ENCODE peak calls at places on chromosomes 12 and 14, in four cellular contexts. K is left ventricle myocardium inferior, T is IMR-90, Z is testis. M is an unnamed sample. For H3K27me3, the result is how much of the 10 kb centered on the place peaks cover.

GRCh38 chr14:54818201-54819133 is 84.2 kb downstream of the GCH1 start:
- DNase-seq in K (no peak), T (peak), Z (no peak), M (no peak)

GRCh38 chr14:96762650-96763049 is 34.5 kb upstream of the VRK1 start:
- DNase-seq in K (no peak), T (peak), Z (peak), M (no peak)

GRCh38 chr14:78232666-78233065 is 62.5 kb downstream of the NRXN3 start:
- DNase-seq in K (no peak), T (no peak), Z (no peak), M (no peak)

GRCh38 chr12:90013409-90013808 is 304.8 kb upstream of the ATP2B1 start:
- DNase-seq in K (no peak), T (peak), Z (no peak), M (no peak)

GRCh38 chr14:105582639-105583038 is 56.3 kb downstream of the TMEM121 start:
- DNase-seq in K (no peak), T (peak), Z (no peak), M (no peak)

GRCh38 chr14:60807971-60808370 is 73.4 kb downstream of the MNAT1 start:
- DNase-seq in K (no peak), T (peak), Z (no peak), M (no peak)

GRCh38 chr12:128840862-128841468 is 12.3 kb upstream of the GLT1D1 start:
- DNase-seq in K (no peak), T (no peak), Z (no peak), M (no peak)

GRCh38 chr14:79404874-79405273 is 806.4 kb downstream of the DIO2 start:
- DNase-seq in K (no peak), T (peak), Z (no peak), M (no peak)

GRCh38 chr14:46661728-46662127 is 10.1 kb upstream of the RPL10L start:
- DNase-seq in K (no peak), T (no peak), Z (no peak), M (no peak)

GRCh38 chr12:105382771-105383632 is 52.5 kb downstream of the C12orf75 start:
- DNase-seq in K (no peak), T (peak), Z (no peak), M (peak)

GRCh38 chr12:93425736-93426363 is 15.9 kb downstream of the UBE2N start:
- DNase-seq in K (no peak), T (no peak), Z (no peak), M (no peak)

GRCh38 chr12:66203820-66204219 is 14.8 kb downstream of the IRAK3 start:
- DNase-seq in K (no peak), T (no peak), Z (no peak), M (no peak)

GRCh38 chr12:119096429-119097202 is 82.1 kb upstream of the HSPB8 start:
- DNase-seq in K (no peak), T (no peak), Z (no peak), M (no peak)
- TF ChIP-seq CTCF in K (no peak), T (no peak), Z (no peak), M (no peak)

DNA sequence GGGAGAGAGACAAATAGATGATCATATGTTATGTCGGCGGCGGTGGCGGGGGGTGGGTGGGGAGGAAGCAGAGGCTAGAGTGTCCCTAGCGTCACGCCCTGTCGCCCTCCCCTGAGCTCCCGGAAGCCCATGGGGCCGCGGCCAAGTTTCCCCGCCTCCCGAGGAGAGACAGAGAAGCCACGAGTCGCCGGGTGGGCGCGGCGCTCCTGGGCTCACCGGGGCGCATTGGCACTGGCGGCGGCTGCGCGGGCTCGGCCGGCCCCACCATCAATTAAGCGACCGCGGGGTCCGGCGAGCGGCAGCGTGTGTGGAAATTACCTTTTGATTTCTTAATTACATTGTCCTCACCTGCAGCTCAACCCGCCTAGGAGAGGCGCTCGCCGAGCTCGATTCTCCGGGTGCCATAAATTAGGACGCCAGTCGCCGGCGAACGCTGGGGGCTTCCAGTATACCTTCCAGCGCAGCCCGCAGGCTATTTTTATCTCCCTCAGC is 119.9 kb upstream of the LHX5 start:
- DNase-seq in K (no peak), T (no peak), Z (no peak), M (no peak)
- H3K27me3 ChIP-seq in K (half or more), T (under half), Z (under half), M (under half)

GRCh38 chr14:93648440-93649168 is 139.7 kb downstream of the PRIMA1 start:
- DNase-seq in K (no peak), T (no peak), Z (no peak), M (no peak)
- TF ChIP-seq CTCF in K (peak), T (no peak), Z (no peak), M (no peak)

GRCh38 chr14:103087343-103087835 is 3.4 kb downstream of the LBHD2 start:
- DNase-seq in K (no peak), T (no peak), Z (peak), M (no peak)

GRCh38 chr14:103084021-103084919 is at the start of gene LBHD2:
- DNase-seq in K (no peak), T (peak), Z (no peak), M (no peak)

GRCh38 chr14:103086771-103087342 is 2.8 kb downstream of the LBHD2 start:
- DNase-seq in K (no peak), T (no peak), Z (no peak), M (no peak)

GRCh38 chr14:103081951-103082350 is 2.1 kb upstream of the LBHD2 start:
- DNase-seq in K (no peak), T (no peak), Z (no peak), M (no peak)

GRCh38 chr14:103085106-103086091 is 1.4 kb downstream of the LBHD2 start:
- DNase-seq in K (no peak), T (no peak), Z (no peak), M (no peak)
- H3K27me3 ChIP-seq in K (half or more), T (half or more), Z (under half), M (under half)

M was measured in prostate gland.